ENCODE peak calls at places on chromosomes 12 and 14, in four cellular contexts. One of them, this sample, is unnamed.
A peak's percentile ranks its signal among the peaks of the same experiment; 100 is the strongest.

GRCh38 chr12:65319680-65320193 is 41.3 kb downstream of the MSRB3 start:
- DNase-seq in mucosa of descending colon: no peak
- DNase-seq in colonic mucosa: no peak
- DNase-seq in PC-3: no peak
- DNase-seq in this sample: no peak

GRCh38 chr12:27289414-27289813 is 43.2 kb upstream of the BMAL2 start:
- DNase-seq in mucosa of descending colon: no peak
- DNase-seq in colonic mucosa: no peak
- DNase-seq in PC-3: no peak
- DNase-seq in this sample: no peak

GRCh38 chr12:120421701-120422100 is 16.2 kb upstream of the COX6A1 start:
- DNase-seq in mucosa of descending colon: no peak
- DNase-seq in colonic mucosa: no peak
- DNase-seq in PC-3: no peak
- DNase-seq in this sample: no peak

GRCh38 chr12:67820694-67821093 is 168.6 kb upstream of the IFNG-AS1 start:
- DNase-seq in mucosa of descending colon: no peak
- DNase-seq in colonic mucosa: no peak
- DNase-seq in PC-3: no peak
- DNase-seq in this sample: no peak

GRCh38 chr12:6635375-6635855 is 344 bp downstream of the LPAR5 start:
- DNase-seq in mucosa of descending colon: peak; percentile 71
- DNase-seq in colonic mucosa: peak; percentile 60
- DNase-seq in PC-3: no peak
- DNase-seq in this sample: no peak

GRCh38 chr12:118986043-118986442 is 4.7 kb downstream of the SRRM4 start:
- DNase-seq in mucosa of descending colon: no peak
- DNase-seq in colonic mucosa: no peak
- DNase-seq in PC-3: no peak
- DNase-seq in this sample: no peak

GRCh38 chr14:75905505-75905904 is 76.3 kb downstream of the TGFB3 start:
- DNase-seq in mucosa of descending colon: no peak
- DNase-seq in colonic mucosa: peak; percentile 42
- DNase-seq in PC-3: no peak
- DNase-seq in this sample: peak; percentile 27

GRCh38 chr12:1171657-1172056 is 180.6 kb downstream of the ERC1 start:
- DNase-seq in mucosa of descending colon: no peak
- DNase-seq in colonic mucosa: no peak
- DNase-seq in PC-3: no peak
- DNase-seq in this sample: no peak

GRCh38 chr14:64849940-64850339 is 29.8 kb downstream of the SPTB start:
- DNase-seq in mucosa of descending colon: no peak
- DNase-seq in colonic mucosa: no peak
- DNase-seq in PC-3: no peak
- DNase-seq in this sample: no peak

GRCh38 chr12:57810450-57810849 is 8.1 kb downstream of the AVIL start:
- DNase-seq in mucosa of descending colon: no peak
- DNase-seq in colonic mucosa: no peak
- DNase-seq in PC-3: peak; percentile 88
- DNase-seq in this sample: no peak

GRCh38 chr14:36519431-36520321 is at the start of gene NKX2-1:
- DNase-seq in mucosa of descending colon: no peak
- DNase-seq in colonic mucosa: no peak
- DNase-seq in PC-3: no peak
- DNase-seq in this sample: no peak

GRCh38 chr14:105369653-105370040 is 28.7 kb upstream of the TEX22 start:
- DNase-seq in mucosa of descending colon: no peak
- DNase-seq in colonic mucosa: no peak
- DNase-seq in PC-3: no peak
- DNase-seq in this sample: no peak

GRCh38 chr12:91993287-91994028 is 152.2 kb downstream of the BTG1 start:
- DNase-seq in mucosa of descending colon: no peak
- DNase-seq in colonic mucosa: no peak
- DNase-seq in PC-3: no peak
- DNase-seq in this sample: no peak

GRCh38 chr12:104374806-104375205 is 71.3 kb downstream of the EID3 start:
- DNase-seq in mucosa of descending colon: no peak
- DNase-seq in colonic mucosa: no peak
- DNase-seq in PC-3: no peak
- DNase-seq in this sample: no peak

GRCh38 chr12:104370989-104371870 is 67.7 kb downstream of the EID3 start:
- DNase-seq in mucosa of descending colon: no peak
- DNase-seq in colonic mucosa: no peak
- DNase-seq in PC-3: peak; percentile 99
- DNase-seq in this sample: no peak

GRCh38 chr12:104372048-104372720 is 68.6 kb downstream of the EID3 start:
- DNase-seq in mucosa of descending colon: no peak
- DNase-seq in colonic mucosa: no peak
- DNase-seq in PC-3: peak; percentile 62
- DNase-seq in this sample: no peak

GRCh38 chr12:104374071-104374470 is 70.5 kb downstream of the EID3 start:
- DNase-seq in mucosa of descending colon: no peak
- DNase-seq in colonic mucosa: no peak
- DNase-seq in PC-3: peak; percentile 80
- DNase-seq in this sample: no peak

GRCh38 chr12:104372721-104373335 is 69.3 kb downstream of the EID3 start:
- DNase-seq in mucosa of descending colon: no peak
- DNase-seq in colonic mucosa: no peak
- DNase-seq in PC-3: no peak
- DNase-seq in this sample: no peak
- H3K4me1 ChIP-seq in mucosa of descending colon: no peaks in the 10 kb centered on the region
- H3K4me1 ChIP-seq in colonic mucosa: no peaks in the 10 kb centered on the region
- H3K4me1 ChIP-seq in PC-3: peaks cover 71% of the 10 kb centered on the region
- H3K4me1 ChIP-seq in this sample: no peaks in the 10 kb centered on the region

DNA sequence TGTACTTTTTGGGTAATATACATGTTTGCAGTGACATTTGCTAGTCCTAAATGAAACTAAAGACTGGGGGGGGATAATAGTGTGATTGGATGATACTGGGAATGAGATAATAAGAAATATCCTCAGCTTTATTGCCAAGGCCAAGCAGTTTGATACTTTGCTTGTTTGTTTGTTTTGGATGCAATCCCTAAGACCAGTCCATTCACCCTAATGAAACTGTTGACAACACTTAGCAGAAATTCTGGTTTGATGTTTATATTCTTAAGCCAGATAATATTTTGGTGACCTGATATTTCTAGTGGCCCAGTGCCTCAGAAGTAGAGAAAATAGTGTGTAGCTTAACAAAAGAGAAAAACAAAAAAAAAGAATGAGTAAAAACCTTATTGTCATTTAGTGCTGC is 1.8 kb downstream of the PHC1 start:
- DNase-seq in mucosa of descending colon: no peak
- DNase-seq in colonic mucosa: no peak
- DNase-seq in PC-3: no peak
- DNase-seq in this sample: no peak
- H3K4me3 ChIP-seq in mucosa of descending colon: no peak overlapping the region
- H3K4me3 ChIP-seq in colonic mucosa: no peak overlapping the region
- H3K4me3 ChIP-seq in PC-3: no peak overlapping the region
- H3K4me3 ChIP-seq in this sample: no peak overlapping the region

GRCh38 chr14:104332634-104333270 is 194.4 kb downstream of the KIF26A start:
- DNase-seq in mucosa of descending colon: peak; percentile 34
- DNase-seq in colonic mucosa: peak; percentile 12
- DNase-seq in PC-3: no peak
- DNase-seq in this sample: no peak
- H3K4me1 ChIP-seq in mucosa of descending colon: no peaks in the 10 kb centered on the region
- H3K4me1 ChIP-seq in colonic mucosa: no peaks in the 10 kb centered on the region
- H3K4me1 ChIP-seq in PC-3: no peaks in the 10 kb centered on the region
- H3K4me1 ChIP-seq in this sample: no peaks in the 10 kb centered on the region

GRCh38 chr14:68814376-68815287 is 21.8 kb upstream of the ZFP36L1 start:
- DNase-seq in mucosa of descending colon: peak; percentile 75
- DNase-seq in colonic mucosa: no peak
- DNase-seq in PC-3: peak; percentile 30
- DNase-seq in this sample: peak; percentile 75
- H3K4me3 ChIP-seq in mucosa of descending colon: no peak overlapping the region
- H3K4me3 ChIP-seq in colonic mucosa: no peak overlapping the region
- H3K4me3 ChIP-seq in PC-3: no peak overlapping the region
- H3K4me3 ChIP-seq in this sample: no peak overlapping the region

DNA sequence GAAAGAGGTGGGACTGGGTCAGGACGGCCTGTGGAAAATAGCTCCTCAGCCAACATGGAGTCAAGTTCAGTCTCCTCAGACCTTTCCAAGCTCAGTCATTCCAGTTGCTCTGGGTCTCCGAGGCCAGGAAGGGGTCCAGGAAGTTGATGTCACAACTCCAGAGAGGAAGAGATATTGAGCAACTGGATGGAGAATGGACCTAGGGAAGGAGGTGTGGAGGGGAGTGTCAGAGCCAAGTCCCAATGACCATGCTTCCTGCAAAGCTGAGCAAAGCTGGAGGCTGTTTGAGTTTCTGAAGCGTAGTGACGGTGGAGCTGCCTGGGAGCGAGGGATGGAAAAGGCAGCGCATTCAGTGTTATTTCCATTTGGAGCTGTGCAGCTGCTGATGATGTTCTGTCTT is 86.1 kb downstream of the SLC24A4 start:
- DNase-seq in mucosa of descending colon: no peak
- DNase-seq in colonic mucosa: no peak
- DNase-seq in PC-3: peak; percentile 10
- DNase-seq in this sample: no peak
- H3K4me1 ChIP-seq in mucosa of descending colon: peaks cover 5% of the 10 kb centered on the region
- H3K4me1 ChIP-seq in colonic mucosa: no peaks in the 10 kb centered on the region
- H3K4me1 ChIP-seq in PC-3: peaks cover 27% of the 10 kb centered on the region
- H3K4me1 ChIP-seq in this sample: no peaks in the 10 kb centered on the region

GRCh38 chr12:40032433-40033259 is 73.2 kb downstream of the SLC2A13 start:
- DNase-seq in mucosa of descending colon: no peak
- DNase-seq in colonic mucosa: no peak
- DNase-seq in PC-3: no peak
- DNase-seq in this sample: peak; percentile 34
- H3K4me3 ChIP-seq in mucosa of descending colon: no peak overlapping the region
- H3K4me3 ChIP-seq in colonic mucosa: peak overlapping the region; percentile 0
- H3K4me3 ChIP-seq in PC-3: no peak overlapping the region
- H3K4me3 ChIP-seq in this sample: no peak overlapping the region

GRCh38 chr14:25039933-25040332 is 10.0 kb downstream of the STXBP6 start:
- DNase-seq in mucosa of descending colon: no peak
- DNase-seq in colonic mucosa: no peak
- DNase-seq in PC-3: no peak
- DNase-seq in this sample: no peak
- H3K4me1 ChIP-seq in mucosa of descending colon: peaks cover 19% of the 10 kb centered on the region
- H3K4me1 ChIP-seq in colonic mucosa: peaks cover 7% of the 10 kb centered on the region
- H3K4me1 ChIP-seq in PC-3: no peaks in the 10 kb centered on the region
- H3K4me1 ChIP-seq in this sample: peaks cover 58% of the 10 kb centered on the region

GRCh38 chr12:108382437-108382801 is 43.3 kb upstream of the CMKLR1 start:
- DNase-seq in mucosa of descending colon: no peak
- DNase-seq in colonic mucosa: no peak
- DNase-seq in PC-3: no peak
- DNase-seq in this sample: no peak
- H3K4me3 ChIP-seq in mucosa of descending colon: no peak overlapping the region
- H3K4me3 ChIP-seq in colonic mucosa: no peak overlapping the region
- H3K4me3 ChIP-seq in PC-3: no peak overlapping the region
- H3K4me3 ChIP-seq in this sample: no peak overlapping the region